ENCODE peak calls at places on chromosomes 4 and X, in four cellular contexts. One of them, this sample, is unnamed. For H3K36me3, the result is how much of the 10 kb centered on the place peaks cover.

GRCh38 chr4:25993564-25994185 is 79.7 kb downstream of the SMIM20 start:
- DNase-seq in CD8-positive, alpha-beta T cell: no peak
- DNase-seq in heart left ventricle: no peak
- DNase-seq in HAP-1: peak
- DNase-seq in this sample: no peak

GRCh38 chr4:113053883-113054282 is 4.4 kb downstream of the ANK2 start:
- DNase-seq in heart left ventricle: no peak
- DNase-seq in HAP-1: no peak
- DNase-seq in CD8-positive, alpha-beta T cell: no peak
- DNase-seq in this sample: no peak

GRCh38 chr4:14167876-14168510 is 540.5 kb upstream of the BOD1L1 start:
- DNase-seq in CD8-positive, alpha-beta T cell: no peak
- DNase-seq in HAP-1: no peak
- DNase-seq in heart left ventricle: no peak
- DNase-seq in this sample: no peak

GRCh38 chrX:40300286-40300890 is 202.6 kb upstream of the BCOR start:
- DNase-seq in heart left ventricle: no peak
- DNase-seq in CD8-positive, alpha-beta T cell: no peak
- DNase-seq in HAP-1: no peak
- DNase-seq in this sample: no peak

GRCh38 chrX:48520976-48521352 is 644 bp upstream of the EBP start:
- DNase-seq in heart left ventricle: no peak
- DNase-seq in HAP-1: peak
- DNase-seq in CD8-positive, alpha-beta T cell: no peak
- DNase-seq in this sample: no peak

GRCh38 chr4:17823871-17824669 is 13.3 kb downstream of the NCAPG start:
- DNase-seq in CD8-positive, alpha-beta T cell: no peak
- DNase-seq in heart left ventricle: no peak
- DNase-seq in HAP-1: no peak
- DNase-seq in this sample: no peak

GRCh38 chr4:153684182-153685073 is at the start of gene TLR2:
- DNase-seq in CD8-positive, alpha-beta T cell: peak
- DNase-seq in HAP-1: peak
- DNase-seq in heart left ventricle: peak
- DNase-seq in this sample: peak

GRCh38 chr4:15149842-15150592 is 147.7 kb downstream of the CPEB2 start:
- DNase-seq in HAP-1: peak
- DNase-seq in CD8-positive, alpha-beta T cell: no peak
- DNase-seq in heart left ventricle: peak
- DNase-seq in this sample: no peak

GRCh38 chr4:54940996-54941395 is 184.4 kb downstream of the KDR start:
- DNase-seq in CD8-positive, alpha-beta T cell: no peak
- DNase-seq in heart left ventricle: no peak
- DNase-seq in HAP-1: no peak
- DNase-seq in this sample: peak

GRCh38 chr4:116480486-116480990 is 604.8 kb downstream of the TRAM1L1 start:
- DNase-seq in HAP-1: peak
- DNase-seq in CD8-positive, alpha-beta T cell: no peak
- DNase-seq in heart left ventricle: no peak
- DNase-seq in this sample: no peak

GRCh38 chr4:41935652-41936021 is 408 bp downstream of the TMEM33 start:
- DNase-seq in CD8-positive, alpha-beta T cell: no peak
- DNase-seq in heart left ventricle: no peak
- DNase-seq in HAP-1: no peak
- DNase-seq in this sample: no peak

DNA sequence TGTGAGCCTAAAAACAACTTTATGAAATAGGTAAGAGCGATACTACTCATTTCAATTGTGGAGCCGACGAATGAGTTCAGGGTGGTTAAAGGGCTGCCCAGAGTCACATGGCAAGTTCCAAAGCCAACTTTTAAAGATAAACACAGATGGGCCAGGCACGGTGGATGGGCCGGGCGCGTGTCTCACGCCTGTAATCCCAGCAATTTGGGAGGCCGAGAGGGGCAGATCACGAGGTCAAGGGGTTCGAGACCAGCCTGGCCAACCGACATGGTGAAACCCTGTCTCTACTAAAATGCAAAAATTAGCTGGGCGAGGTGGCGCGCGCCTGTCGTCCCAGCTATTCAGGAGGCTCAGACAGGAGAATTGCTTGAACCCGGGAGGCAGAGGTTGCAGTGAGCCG is 914 bp upstream of the C4orf36 start:
- DNase-seq in HAP-1: no peak
- DNase-seq in heart left ventricle: no peak
- DNase-seq in CD8-positive, alpha-beta T cell: no peak
- DNase-seq in this sample: no peak
- H3K4me3 ChIP-seq in HAP-1: no peak
- H3K4me3 ChIP-seq in heart left ventricle: no peak
- H3K4me3 ChIP-seq in CD8-positive, alpha-beta T cell: no peak
- H3K4me3 ChIP-seq in this sample: no peak

DNA sequence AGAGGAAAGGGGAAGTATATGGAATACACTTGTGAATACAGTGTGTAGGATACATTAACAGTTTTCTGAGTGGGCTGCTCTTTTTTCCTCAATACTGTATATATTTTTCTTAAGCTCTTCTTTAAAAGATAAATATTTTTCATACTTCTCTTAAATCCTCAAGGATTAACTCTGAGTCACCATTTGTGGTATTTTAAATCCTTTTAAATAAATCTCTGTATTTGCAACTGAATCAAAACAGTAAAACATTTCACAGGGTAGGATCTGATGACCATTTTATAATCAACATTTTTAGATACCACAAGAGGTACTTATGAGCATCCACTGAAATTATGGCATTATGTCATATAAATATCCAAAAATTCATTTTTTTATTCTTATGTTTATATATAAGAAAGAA is 87.6 kb downstream of the GAB1 start:
- DNase-seq in CD8-positive, alpha-beta T cell: no peak
- DNase-seq in heart left ventricle: no peak
- DNase-seq in HAP-1: no peak
- DNase-seq in this sample: no peak
- H3K36me3 ChIP-seq in CD8-positive, alpha-beta T cell: under half
- H3K36me3 ChIP-seq in heart left ventricle: under half
- H3K36me3 ChIP-seq in HAP-1: under half
- H3K36me3 ChIP-seq in this sample: under half

DNA sequence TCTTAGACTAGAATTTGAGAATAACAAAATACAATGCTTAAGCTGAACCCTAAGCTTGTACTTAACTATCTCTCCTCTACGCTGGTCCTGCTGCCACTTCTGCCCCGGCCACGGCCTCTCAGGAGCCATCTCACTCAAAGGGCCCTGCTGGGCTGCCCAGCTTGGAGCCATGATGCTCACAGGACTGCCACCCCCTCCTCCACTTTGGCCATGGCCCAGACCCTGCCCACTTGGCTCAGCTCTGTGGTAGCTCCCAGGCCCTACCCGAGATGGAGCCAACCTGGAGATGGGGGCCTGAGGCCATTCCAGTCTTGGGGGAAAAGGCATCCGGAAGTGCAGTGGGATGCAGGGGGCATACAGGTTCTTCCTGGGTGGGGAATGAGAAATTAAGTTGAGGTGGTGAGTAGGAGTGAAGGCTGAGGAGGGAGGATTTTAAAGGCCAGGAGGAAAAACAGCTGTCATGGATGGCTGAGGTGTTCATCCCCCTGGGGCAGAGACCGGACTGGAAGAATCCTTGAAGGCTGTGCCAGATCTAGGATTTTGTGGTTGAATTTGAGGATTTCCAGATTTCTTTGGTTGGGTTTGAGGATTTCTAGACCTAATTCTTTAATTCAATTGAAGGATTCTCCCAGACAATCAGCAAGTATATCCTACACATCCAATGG is 824 bp downstream of the SASH3 start:
- DNase-seq in CD8-positive, alpha-beta T cell: no peak
- DNase-seq in HAP-1: no peak
- DNase-seq in heart left ventricle: no peak
- DNase-seq in this sample: no peak
- H3K4me3 ChIP-seq in CD8-positive, alpha-beta T cell: peak
- H3K4me3 ChIP-seq in HAP-1: no peak
- H3K4me3 ChIP-seq in heart left ventricle: no peak
- H3K4me3 ChIP-seq in this sample: peak

DNA sequence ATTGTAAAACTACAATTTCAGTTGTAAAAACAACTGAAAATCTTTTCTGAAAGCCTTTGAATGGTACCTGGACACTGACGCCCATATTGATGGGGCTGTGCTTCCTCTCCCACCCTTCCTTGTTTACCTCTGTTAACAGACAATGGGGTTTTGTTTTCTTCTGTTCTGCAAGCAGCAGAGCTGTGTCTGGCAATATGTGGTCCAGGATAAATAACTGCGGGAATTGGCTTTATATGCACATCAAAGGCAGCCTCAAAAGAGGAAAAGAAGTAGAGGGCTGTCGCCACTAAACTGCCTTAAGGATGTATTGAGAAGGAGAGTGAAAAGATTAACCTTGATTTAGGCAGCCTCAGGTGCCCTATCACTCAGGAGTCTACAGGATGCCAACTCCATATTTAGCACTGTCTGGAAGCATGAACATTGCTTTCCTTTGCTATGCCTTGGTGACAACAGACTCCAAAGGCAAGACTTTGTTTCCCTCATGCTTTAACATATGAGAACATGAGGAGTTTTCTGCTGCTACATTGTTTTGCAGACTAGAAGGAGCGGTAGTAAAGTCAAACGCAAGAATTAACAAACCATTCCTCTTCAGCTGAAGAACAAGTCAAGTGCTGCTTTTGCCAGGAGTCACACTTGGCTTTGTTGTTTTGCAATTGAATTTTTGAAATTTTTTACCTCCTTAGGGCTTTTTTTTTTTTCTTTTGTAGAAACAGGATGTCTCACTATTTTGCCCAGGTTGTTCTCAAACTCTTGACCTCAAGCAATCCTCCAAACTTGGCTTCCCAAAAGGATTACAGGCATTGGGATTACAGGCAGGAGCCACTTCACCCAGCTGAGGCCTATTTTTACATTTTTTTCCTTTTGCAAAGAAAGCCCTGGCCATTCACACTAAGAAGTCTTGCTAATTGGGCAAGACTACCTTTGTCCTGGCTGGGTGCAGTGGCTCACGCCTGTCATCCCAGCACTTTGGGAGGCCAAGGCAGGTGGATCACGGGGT is 3.0 kb downstream of the IL21 start:
- DNase-seq in CD8-positive, alpha-beta T cell: no peak
- DNase-seq in heart left ventricle: no peak
- DNase-seq in HAP-1: no peak
- DNase-seq in this sample: no peak
- H3K36me3 ChIP-seq in CD8-positive, alpha-beta T cell: under half
- H3K36me3 ChIP-seq in heart left ventricle: under half
- H3K36me3 ChIP-seq in HAP-1: under half
- H3K36me3 ChIP-seq in this sample: under half